ENCODE peak calls at places on chromosomes 2 and 18, in nine cellular contexts. G is neural progenitor cell, O is gastrocnemius medialis, R is heart right ventricle, V is upper lobe of right lung, C is A673, Z is cardiac muscle cell, N is right lobe of liver, B is tibial artery. X is an unnamed sample.

GRCh38 chr18:48166971-48167370 is 236.5 kb upstream of the SMAD2 start:
- DNase-seq in G (no peak), O (no peak), R (peak), V (no peak), C (no peak), Z (no peak), N (peak), B (no peak), X (no peak)

GRCh38 chr2:33278245-33278943 is 198.1 kb upstream of the RASGRP3 start:
- DNase-seq in G (peak), O (peak), R (peak), V (no peak), C (no peak), Z (no peak), N (no peak), B (peak), X (no peak)

GRCh38 chr2:9205963-9206948 is at the start of gene ASAP2:
- DNase-seq in G (peak), O (peak), R (peak), V (peak), C (peak), Z (peak), N (peak), B (peak), X (no peak)

GRCh38 chr2:30756971-30757370 is 50.3 kb downstream of the CAPN13 start:
- DNase-seq in G (no peak), O (no peak), R (no peak), V (peak), C (no peak), Z (no peak), N (no peak), B (no peak), X (no peak)

GRCh38 chr2:134217316-134217715 is 36.6 kb upstream of the MGAT5 start:
- DNase-seq in G (no peak), O (no peak), R (no peak), V (no peak), C (no peak), Z (no peak), N (no peak), B (no peak), X (no peak)

GRCh38 chr18:58611471-58612131 is 17.3 kb downstream of the ALPK2 start:
- DNase-seq in G (peak), O (no peak), R (no peak), V (no peak), C (peak), Z (no peak), N (no peak), B (no peak), X (no peak)

GRCh38 chr18:3212636-3213035 is 7.1 kb downstream of the MYOM1 start:
- DNase-seq in G (no peak), O (no peak), R (no peak), V (no peak), C (no peak), Z (no peak), N (no peak), B (no peak), X (no peak)

GRCh38 chr2:163735692-163736432 is at the start of gene FIGN:
- DNase-seq in G (peak), O (peak), R (peak), V (peak), C (peak), Z (peak), N (peak), B (peak), X (peak)

GRCh38 chr2:74935883-74936483 is 22.5 kb upstream of the POLE4 start:
- DNase-seq in G (no peak), O (no peak), R (no peak), V (no peak), C (no peak), Z (no peak), N (no peak), B (no peak), X (no peak)

GRCh38 chr2:168944065-168944464 is 43.0 kb downstream of the G6PC2 start:
- DNase-seq in G (peak), O (no peak), R (no peak), V (no peak), C (peak), Z (no peak), N (no peak), B (no peak), X (no peak)

GRCh38 chr2:9149726-9150567 is 56.7 kb upstream of the ASAP2 start:
- DNase-seq in G (no peak), O (no peak), R (no peak), V (no peak), C (no peak), Z (no peak), N (no peak), B (no peak), X (no peak)

GRCh38 chr2:169069341-169069740 is at the start of gene DHRS9:
- DNase-seq in G (no peak), O (no peak), R (no peak), V (peak), C (peak), Z (no peak), N (no peak), B (no peak), X (no peak)

GRCh38 chr2:151410485-151410833 is 757 bp downstream of the RIF1 start:
- DNase-seq in G (peak), O (no peak), R (no peak), V (no peak), C (peak), Z (peak), N (no peak), B (peak), X (no peak)

GRCh38 chr18:57837917-57838548 is 34.9 kb upstream of the ATP8B1 start:
- DNase-seq in G (no peak), O (no peak), R (no peak), V (no peak), C (no peak), Z (no peak), N (no peak), B (no peak), X (no peak)

GRCh38 chr2:107108556-107108955 is 222.6 kb upstream of the ST6GAL2 start:
- DNase-seq in G (no peak), O (no peak), R (no peak), V (no peak), C (no peak), Z (no peak), N (no peak), B (no peak), X (no peak)

GRCh38 chr2:121539722-121540469 is 9.2 kb downstream of the RNU4ATAC start:
- DNase-seq in G (no peak), O (no peak), R (no peak), V (no peak), C (no peak), Z (no peak), N (no peak), B (no peak), X (no peak)

GRCh38 chr2:23745726-23746105 is 181.2 kb downstream of the ATAD2B start:
- DNase-seq in G (no peak), O (peak), R (peak), V (no peak), C (peak), Z (no peak), N (no peak), B (peak), X (no peak)

GRCh38 chr2:62292190-62292589 is 96.3 kb downstream of the B3GNT2 start:
- DNase-seq in G (no peak), O (no peak), R (peak), V (no peak), C (no peak), Z (no peak), N (no peak), B (no peak), X (no peak)

GRCh38 chr2:52861606-52862005 is 906.0 kb upstream of the CHAC2 start:
- DNase-seq in G (no peak), O (no peak), R (no peak), V (no peak), C (no peak), Z (no peak), N (no peak), B (no peak), X (no peak)

GRCh38 chr2:85154048-85154753 is 21.0 kb downstream of the TCF7L1 start:
- DNase-seq in G (no peak), O (no peak), R (no peak), V (no peak), C (no peak), Z (no peak), N (no peak), B (no peak), X (no peak)

GRCh38 chr2:240567872-240568677 is at the start of gene RNPEPL1:
- DNase-seq in G (peak), O (peak), R (peak), V (peak), C (peak), Z (peak), N (peak), B (peak), X (no peak)

GRCh38 chr2:237691908-237692600 is 64.7 kb downstream of the LRRFIP1 start:
- DNase-seq in G (peak), O (peak), R (peak), V (peak), C (peak), Z (peak), N (peak), B (peak), X (peak)

GRCh38 chr18:51164327-51165290 is 32.9 kb downstream of the MEX3C start:
- DNase-seq in G (peak), O (no peak), R (no peak), V (no peak), C (peak), Z (no peak), N (no peak), B (no peak), X (no peak)

GRCh38 chr2:216635171-216635570 is 2.0 kb downstream of the IGFBP2 start:
- DNase-seq in G (peak), O (no peak), R (no peak), V (no peak), C (peak), Z (no peak), N (no peak), B (no peak), X (no peak)

GRCh38 chr2:216634317-216635148 is 1.3 kb downstream of the IGFBP2 start:
- DNase-seq in G (peak), O (no peak), R (no peak), V (no peak), C (peak), Z (peak), N (no peak), B (no peak), X (no peak)

GRCh38 chr2:216632952-216633615 is at the start of gene IGFBP2:
- DNase-seq in G (peak), O (no peak), R (peak), V (no peak), C (peak), Z (peak), N (peak), B (no peak), X (no peak)

GRCh38 chr2:216632321-216632951 is 784 bp upstream of the IGFBP2 start:
- DNase-seq in G (peak), O (no peak), R (no peak), V (no peak), C (no peak), Z (peak), N (no peak), B (no peak), X (no peak)

DNA sequence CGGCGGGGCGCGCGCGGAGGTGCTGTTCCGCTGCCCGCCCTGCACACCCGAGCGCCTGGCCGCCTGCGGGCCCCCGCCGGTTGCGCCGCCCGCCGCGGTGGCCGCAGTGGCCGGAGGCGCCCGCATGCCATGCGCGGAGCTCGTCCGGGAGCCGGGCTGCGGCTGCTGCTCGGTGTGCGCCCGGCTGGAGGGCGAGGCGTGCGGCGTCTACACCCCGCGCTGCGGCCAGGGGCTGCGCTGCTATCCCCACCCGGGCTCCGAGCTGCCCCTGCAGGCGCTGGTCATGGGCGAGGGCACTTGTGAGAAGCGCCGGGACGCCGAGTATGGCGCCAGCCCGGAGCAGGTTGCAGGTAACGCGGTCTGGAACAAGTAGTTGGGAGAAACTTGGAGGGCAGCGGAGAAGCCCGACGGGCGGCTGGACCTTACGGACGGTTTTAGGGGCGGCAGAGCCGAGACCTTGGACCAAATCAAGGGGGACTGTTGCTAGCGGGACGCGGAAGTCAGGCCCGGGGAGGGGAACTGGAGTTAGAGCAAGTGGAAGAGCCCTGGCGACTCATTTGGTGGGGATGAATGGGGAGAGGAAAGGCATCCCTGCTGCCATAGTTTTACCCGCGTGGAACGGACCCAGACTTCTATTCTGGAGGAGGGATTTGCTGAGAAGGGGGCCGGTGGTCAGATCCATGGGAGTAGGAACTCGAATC is 546 bp downstream of the IGFBP2 start:
- DNase-seq in G (no peak), O (no peak), R (no peak), V (no peak), C (peak), Z (peak), N (no peak), B (no peak), X (no peak)
- H3K4me3 ChIP-seq in G (peak), O (peak), R (peak), V (peak), C (peak), Z (peak), N (peak), B (peak), X (peak)

GRCh38 chr2:105243961-105244360 is 2.4 kb downstream of the GPR45 start:
- DNase-seq in G (peak), O (no peak), R (no peak), V (no peak), C (peak), Z (peak), N (no peak), B (no peak), X (no peak)
- TF ChIP-seq CTCF in G (peak), O (no peak), R (peak), V (no peak), C (peak), Z (peak), N (no peak), B (no peak), X (no peak)

DNA sequence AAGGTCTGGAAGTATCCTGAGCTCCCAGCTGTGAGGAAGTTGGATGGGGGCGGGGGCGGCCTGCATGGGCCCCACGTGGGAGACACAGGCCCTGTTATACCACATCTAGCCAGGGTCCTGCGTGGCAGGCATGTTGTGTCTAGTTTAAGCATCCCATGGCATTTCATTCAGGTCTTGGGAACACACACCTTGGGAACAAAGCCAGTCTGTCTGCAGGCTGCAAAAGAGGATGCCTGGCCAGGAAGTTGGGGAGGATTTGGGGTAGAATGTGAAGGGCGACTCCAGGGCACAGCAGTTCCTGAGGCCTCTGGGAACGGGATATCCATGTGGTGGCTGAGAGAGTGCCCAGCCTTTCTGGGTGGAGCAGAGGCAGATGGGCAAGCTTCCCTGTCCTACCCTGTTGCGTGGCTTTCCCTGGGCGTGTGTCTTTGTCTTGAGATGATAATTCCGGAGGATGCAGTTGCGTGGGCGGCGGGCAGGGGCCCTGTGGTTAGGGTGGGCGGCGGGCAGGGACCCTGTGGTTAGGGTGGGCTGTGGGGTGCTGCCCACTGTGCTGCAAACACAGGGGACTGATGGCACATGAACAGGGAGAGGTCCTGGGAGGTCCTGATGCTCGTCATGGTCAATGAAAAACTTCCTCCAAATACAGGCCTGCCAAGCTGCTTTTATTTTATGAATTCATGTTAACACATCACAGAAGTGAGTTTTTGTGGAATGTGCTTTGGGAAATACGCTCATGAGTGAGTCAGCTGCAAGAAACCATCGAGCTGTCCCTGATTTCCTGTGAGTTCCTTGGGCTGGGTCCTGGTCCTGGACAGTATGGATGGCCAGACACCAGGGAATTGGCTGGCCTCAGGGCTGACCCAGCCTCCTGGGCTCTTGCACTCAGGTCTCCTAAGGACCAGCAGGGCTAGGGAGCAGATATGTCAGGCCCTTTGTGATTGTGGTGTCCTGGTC is 90.0 kb upstream of the HS6ST1 start:
- DNase-seq in G (no peak), O (no peak), R (no peak), V (peak), C (peak), Z (no peak), N (no peak), B (no peak), X (peak)
- H3K27ac ChIP-seq in G (no peak), O (no peak), R (no peak), V (no peak), C (no peak), Z (no peak), N (no peak), B (no peak), X (no peak)

GRCh38 chr2:40289771-40290404 is 162.0 kb downstream of the SLC8A1 start:
- DNase-seq in G (no peak), O (no peak), R (no peak), V (no peak), C (no peak), Z (no peak), N (no peak), B (no peak), X (no peak)
- H3K4me3 ChIP-seq in G (no peak), O (no peak), R (peak), V (no peak), C (peak), Z (no peak), N (no peak), B (no peak), X (no peak)

GRCh38 chr2:64626963-64627760 is 26.6 kb downstream of the SERTAD2 start:
- DNase-seq in G (peak), O (no peak), R (no peak), V (no peak), C (peak), Z (peak), N (no peak), B (no peak), X (peak)
- TF ChIP-seq CTCF in G (peak), O (no peak), R (no peak), V (no peak), C (no peak), Z (no peak), N (no peak), B (no peak), X (no peak)

GRCh38 chr18:845152-845819 is 33.2 kb upstream of the YES1 start:
- DNase-seq in G (no peak), O (no peak), R (peak), V (no peak), C (peak), Z (no peak), N (no peak), B (no peak), X (no peak)
- H3K27ac ChIP-seq in G (no peak), O (peak), R (peak), V (no peak), C (no peak), Z (no peak), N (peak), B (no peak), X (no peak)

DNA sequence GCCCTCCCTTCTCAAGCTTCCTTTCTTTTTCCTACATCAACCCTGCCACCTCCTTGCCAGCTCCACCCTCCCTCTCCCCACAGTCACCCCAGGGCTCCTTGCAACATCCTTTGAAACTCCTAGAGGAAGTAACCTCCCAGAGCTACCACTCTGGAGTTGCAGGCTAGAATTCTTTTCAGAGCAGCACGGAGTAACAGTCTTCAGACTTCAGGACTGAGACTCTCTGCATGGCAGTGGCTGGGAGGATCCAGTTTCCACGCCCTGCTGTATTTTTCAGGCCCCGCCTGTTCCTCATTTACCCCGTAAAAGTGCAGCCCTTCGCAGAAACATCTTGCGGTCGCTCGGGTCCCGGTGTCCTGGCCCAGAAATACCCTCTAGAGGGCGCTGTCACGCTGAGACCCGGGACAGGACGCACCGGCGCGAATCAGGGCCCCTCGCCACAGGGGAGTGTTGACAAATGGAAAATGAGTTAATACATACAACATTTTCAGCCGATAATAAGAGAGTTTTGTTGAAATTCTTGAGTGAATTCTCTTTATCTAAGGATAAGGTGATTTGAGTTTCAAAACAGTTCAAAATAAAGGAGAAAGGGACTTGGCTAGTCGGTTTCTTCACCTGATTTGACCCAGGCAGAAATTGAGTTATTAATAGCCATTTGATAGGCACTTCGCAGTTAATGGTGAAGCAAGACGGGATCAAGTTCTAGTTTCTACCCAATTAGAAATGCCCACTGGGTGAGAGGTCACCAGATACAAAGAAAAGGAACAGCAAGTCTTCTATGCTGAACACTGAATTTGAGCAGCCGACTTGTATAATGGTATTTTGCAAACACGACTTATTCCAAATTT is 18.5 kb upstream of the NTSR2 start:
- DNase-seq in G (peak), O (peak), R (peak), V (peak), C (peak), Z (peak), N (peak), B (peak), X (peak)
- H3K4me3 ChIP-seq in G (peak), O (peak), R (peak), V (peak), C (peak), Z (no peak), N (no peak), B (peak), X (peak)

X was measured in coronary artery.